ENCODE peak calls at places on chromosomes 7 and 10, in eight cellular contexts. W is transverse colon, U is fibroblast of mammary gland, V is AG04450, I is mammary epithelial cell, C is brain microvascular endothelial cell, S is BE2C, T is Panc1. P is an unnamed sample.

GRCh38 chr10:95533590-95533989 is 27.6 kb downstream of the SORBS1 start:
- DNase-seq in W (no peak), U (no peak), V (no peak), I (no peak), C (no peak), S (no peak), T (no peak), P (no peak)

GRCh38 chr10:112832361-112832878 is 117.6 kb upstream of the TCF7L2 start:
- DNase-seq in W (no peak), U (no peak), V (no peak), I (peak; percentile 42), C (no peak), S (no peak), T (no peak), P (no peak)

GRCh38 chr7:45980181-45980905 is 59.3 kb upstream of the IGFBP3 start:
- DNase-seq in W (no peak), U (peak; percentile 41), V (no peak), I (no peak), C (peak; percentile 76), S (no peak), T (no peak), P (no peak)

GRCh38 chr7:114209968-114210367 is 204.6 kb upstream of the FOXP2 start:
- DNase-seq in W (no peak), U (no peak), V (no peak), I (no peak), C (no peak), S (no peak), T (no peak), P (no peak)

GRCh38 chr7:124020060-124020459 is 12.8 kb downstream of the TMEM229A start:
- DNase-seq in W (no peak), U (no peak), V (no peak), I (no peak), C (no peak), S (no peak), T (no peak), P (no peak)

GRCh38 chr7:108525327-108525984 is 479 bp downstream of the PNPLA8 start:
- DNase-seq in W (no peak), U (peak; percentile 87), V (peak; percentile 67), I (peak; percentile 86), C (peak; percentile 57), S (no peak), T (peak; percentile 61), P (peak; percentile 79)

GRCh38 chr7:70035509-70035908 is 437.2 kb downstream of the AUTS2 start:
- DNase-seq in W (no peak), U (peak; percentile 48), V (no peak), I (no peak), C (no peak), S (no peak), T (no peak), P (no peak)

GRCh38 chr7:136056827-136057226 is 79.7 kb upstream of the MTPN start:
- DNase-seq in W (no peak), U (no peak), V (no peak), I (no peak), C (no peak), S (no peak), T (no peak), P (no peak)

GRCh38 chr10:129161184-129161583 is 305.9 kb upstream of the MGMT start:
- DNase-seq in W (no peak), U (peak; percentile 7), V (no peak), I (peak; percentile 0), C (peak; percentile 64), S (peak; percentile 70), T (peak; percentile 2), P (peak; percentile 28)

GRCh38 chr7:47254081-47255006 is 327.6 kb downstream of the TNS3 start:
- DNase-seq in W (peak; percentile 82), U (peak; percentile 48), V (no peak), I (peak; percentile 36), C (peak; percentile 28), S (peak; percentile 87), T (no peak), P (peak; percentile 90)

GRCh38 chr7:46032936-46033335 is 111.9 kb upstream of the IGFBP3 start:
- DNase-seq in W (no peak), U (peak; percentile 44), V (no peak), I (peak; percentile 66), C (peak; percentile 2), S (no peak), T (no peak), P (no peak)

GRCh38 chr10:45080321-45080720 is 79.6 kb downstream of the ZNF22 start:
- DNase-seq in W (no peak), U (no peak), V (no peak), I (no peak), C (no peak), S (no peak), T (no peak), P (no peak)
- TF ChIP-seq CTCF in W (no peak), U (no peak), V (no peak), I (no peak), C (no peak), S (no peak), T (no peak), P (no peak)

GRCh38 chr7:117873056-117873932 is at the start of gene CTTNBP2:
- DNase-seq in W (peak; percentile 47), U (peak; percentile 41), V (no peak), I (peak; percentile 30), C (peak; percentile 29), S (peak; percentile 32), T (no peak), P (peak; percentile 79)

GRCh38 chr7:117872565-117873055 is 631 bp downstream of the CTTNBP2 start:
- DNase-seq in W (peak; percentile 8), U (no peak), V (no peak), I (no peak), C (peak; percentile 2), S (no peak), T (no peak), P (no peak)

GRCh38 chr7:117873933-117874530 is 791 bp upstream of the CTTNBP2 start:
- DNase-seq in W (no peak), U (no peak), V (no peak), I (no peak), C (no peak), S (no peak), T (no peak), P (no peak)

GRCh38 chr7:117871778-117872538 is 1.3 kb downstream of the CTTNBP2 start:
- DNase-seq in W (no peak), U (no peak), V (no peak), I (no peak), C (peak; percentile 2), S (no peak), T (no peak), P (peak; percentile 51)

DNA sequence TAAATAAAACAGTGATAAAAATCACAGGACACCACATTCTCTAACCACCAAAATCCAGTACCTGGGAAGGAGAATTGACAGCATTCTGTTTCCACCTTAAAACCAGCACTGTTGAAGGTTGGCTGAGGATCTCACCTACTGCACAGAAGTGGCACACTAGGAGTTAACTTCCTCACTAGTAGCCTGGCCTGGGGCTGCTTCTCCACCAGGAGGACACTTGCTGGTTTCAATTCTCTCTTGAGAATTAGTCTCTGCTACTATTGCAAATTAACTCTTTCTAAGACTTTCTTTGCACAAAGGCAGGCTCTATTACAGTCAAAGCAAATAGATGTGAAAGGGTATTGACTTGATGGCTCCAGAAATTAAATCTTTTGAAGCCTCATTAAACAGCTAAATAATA is 2.3 kb upstream of the CTTNBP2 start:
- DNase-seq in W (no peak), U (no peak), V (no peak), I (no peak), C (peak; percentile 25), S (no peak), T (no peak), P (peak; percentile 46)
- TF ChIP-seq CTCF in W (no peak), U (no peak), V (peak; percentile 52), I (no peak), C (peak; percentile 60), S (no peak), T (no peak), P (peak; percentile 44)

DNA sequence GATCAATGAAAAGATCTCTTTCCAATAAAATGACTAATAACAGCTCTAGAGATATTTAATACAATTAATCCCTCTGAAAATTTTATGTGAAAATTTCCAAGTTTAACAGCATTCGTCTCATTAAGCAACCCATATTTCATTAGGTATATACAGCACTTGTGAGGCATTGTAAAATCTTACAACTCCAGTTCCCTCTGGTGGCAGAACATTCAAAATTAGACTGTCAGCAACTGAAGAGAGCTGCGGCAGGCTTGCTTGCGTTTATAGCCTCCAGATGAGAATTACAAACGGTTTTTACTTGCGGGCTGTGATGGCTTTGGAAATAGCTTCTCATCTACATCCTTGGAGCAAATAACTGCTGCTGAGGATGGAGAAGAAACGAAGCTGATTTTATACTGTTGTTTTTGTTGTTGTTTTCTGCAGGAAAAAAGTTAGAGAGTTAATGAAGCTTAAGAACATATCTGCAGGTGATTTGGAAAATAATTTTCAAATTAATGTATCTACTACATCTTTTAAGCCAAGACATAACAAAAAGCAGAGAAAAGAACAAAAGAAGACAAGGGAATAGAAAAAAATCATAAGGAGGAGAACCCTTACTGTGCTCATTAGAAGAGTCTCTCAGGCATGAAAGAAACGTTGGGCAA is 171.3 kb downstream of the MAGI2 start:
- DNase-seq in W (no peak), U (peak; percentile 83), V (peak; percentile 39), I (peak; percentile 27), C (peak; percentile 71), S (peak; percentile 33), T (peak; percentile 73), P (peak; percentile 10)
- TF ChIP-seq CTCF in W (no peak), U (peak; percentile 51), V (peak; percentile 62), I (peak; percentile 24), C (peak; percentile 64), S (peak; percentile 63), T (peak; percentile 75), P (peak; percentile 15)

DNA sequence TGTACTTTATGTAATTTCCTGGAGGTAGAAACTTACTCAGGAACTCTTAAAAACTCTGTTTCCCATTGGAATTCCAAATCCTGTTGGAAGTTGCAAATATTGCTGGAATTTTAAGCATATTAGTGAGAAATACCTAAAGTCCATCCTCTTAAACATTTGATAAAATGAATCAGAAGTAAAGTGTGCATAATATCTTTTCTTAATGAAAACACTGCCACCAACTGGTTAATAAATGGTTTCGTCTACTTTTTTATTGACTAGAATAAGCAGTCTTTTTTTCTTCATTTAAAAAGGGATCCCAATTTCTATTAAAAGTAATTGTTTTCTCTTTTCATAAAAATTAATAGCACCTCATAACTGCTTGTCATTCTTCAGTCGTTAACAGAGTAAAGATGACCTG is 28.3 kb downstream of the NPS start:
- DNase-seq in W (no peak), U (peak; percentile 19), V (no peak), I (no peak), C (no peak), S (no peak), T (no peak), P (no peak)
- TF ChIP-seq CTCF in W (no peak), U (peak; percentile 6), V (peak; percentile 17), I (peak; percentile 7), C (no peak), S (no peak), T (peak; percentile 34), P (no peak)

DNA sequence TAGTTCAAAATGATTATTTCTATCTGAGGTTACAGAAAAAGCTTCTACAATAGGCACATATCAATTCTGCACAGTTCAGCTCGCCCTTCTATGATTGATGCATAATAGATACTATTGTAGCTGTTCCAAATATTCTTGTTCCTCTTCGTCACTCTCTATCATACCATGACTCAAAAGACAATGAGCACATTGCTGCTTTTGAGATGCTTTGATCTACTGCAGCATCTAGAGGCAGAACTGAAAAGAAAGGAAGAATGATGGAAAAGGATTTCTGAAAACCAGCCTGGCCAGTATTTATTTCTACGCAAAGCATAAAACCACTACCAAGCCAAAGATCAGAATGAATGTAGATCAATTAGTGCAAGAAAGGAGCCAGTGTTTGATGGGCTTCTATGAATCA is 59.3 kb upstream of the PLXDC2 start:
- DNase-seq in W (no peak), U (peak; percentile 22), V (no peak), I (no peak), C (no peak), S (no peak), T (no peak), P (no peak)
- TF ChIP-seq CTCF in W (no peak), U (peak; percentile 14), V (no peak), I (no peak), C (no peak), S (no peak), T (no peak), P (no peak)